ENCODE peak calls at places on chromosome 6, in four cellular contexts. One of them, this sample, is unnamed.

GRCh38 chr6:8627085-8627861 is 191.9 kb upstream of the SLC35B3 start:
- DNase-seq in ovary: no peak
- DNase-seq in NCI-H2029: no peak
- DNase-seq in foreskin fibroblast: peak
- DNase-seq in this sample: no peak

GRCh38 chr6:41970436-41970846 is 28.8 kb upstream of the CCND3 start:
- DNase-seq in ovary: no peak
- DNase-seq in NCI-H2029: no peak
- DNase-seq in foreskin fibroblast: peak
- DNase-seq in this sample: no peak

GRCh38 chr6:143884161-143884560 is 19.9 kb downstream of the ZC2HC1B start:
- DNase-seq in ovary: no peak
- DNase-seq in NCI-H2029: no peak
- DNase-seq in foreskin fibroblast: peak
- DNase-seq in this sample: no peak

GRCh38 chr6:125732398-125732797 is 17.0 kb upstream of the HEY2 start:
- DNase-seq in ovary: no peak
- DNase-seq in NCI-H2029: no peak
- DNase-seq in foreskin fibroblast: no peak
- DNase-seq in this sample: no peak

GRCh38 chr6:106490453-106490852 is 129.9 kb downstream of the CRYBG1 start:
- DNase-seq in ovary: no peak
- DNase-seq in NCI-H2029: no peak
- DNase-seq in foreskin fibroblast: no peak
- DNase-seq in this sample: no peak

GRCh38 chr6:29737707-29738630 is 14.7 kb downstream of the HLA-F start:
- DNase-seq in ovary: peak
- DNase-seq in NCI-H2029: peak
- DNase-seq in foreskin fibroblast: peak
- DNase-seq in this sample: peak

GRCh38 chr6:1164600-1164999 is 147.3 kb upstream of the FOXQ1 start:
- DNase-seq in ovary: no peak
- DNase-seq in NCI-H2029: no peak
- DNase-seq in foreskin fibroblast: peak
- DNase-seq in this sample: no peak

GRCh38 chr6:145756170-145756662 is 20.9 kb upstream of the EPM2A start:
- DNase-seq in ovary: peak
- DNase-seq in NCI-H2029: no peak
- DNase-seq in foreskin fibroblast: peak
- DNase-seq in this sample: peak

GRCh38 chr6:12482386-12482785 is 192.2 kb downstream of the EDN1 start:
- DNase-seq in ovary: no peak
- DNase-seq in NCI-H2029: no peak
- DNase-seq in foreskin fibroblast: no peak
- DNase-seq in this sample: no peak

GRCh38 chr6:87789198-87789899 is 87.3 kb upstream of the AKIRIN2 start:
- DNase-seq in ovary: no peak
- DNase-seq in NCI-H2029: no peak
- DNase-seq in foreskin fibroblast: peak
- DNase-seq in this sample: no peak